ENCODE peak calls at places on chromosomes 1 and 21, in nine cellular contexts. L is AG10803, S is psoas muscle, G is ovary, H is breast epithelium, Y is AG09309, J is cardiac muscle cell, T is left ventricle myocardium inferior, F is ascending aorta. Q is an unnamed sample.
A peak's percentile ranks its signal among the peaks of the same experiment; 100 is the strongest.

GRCh38 chr1:223081181-223081994 is 61.7 kb downstream of the TLR5 start:
- DNase-seq in F (peak; percentile 90), J (peak; percentile 92), S (peak; percentile 79), Y (peak; percentile 47), H (peak; percentile 71), L (peak; percentile 71), G (peak; percentile 82), T (peak; percentile 83), Q (peak; percentile 84)

GRCh38 chr1:17802164-17802563 is 47.0 kb downstream of the ACTL8 start:
- DNase-seq in J (no peak), G (no peak), S (no peak), L (peak; percentile 50), Y (peak; percentile 44), T (no peak), H (no peak), F (no peak), Q (no peak)

GRCh38 chr1:206581571-206581981 is 30.7 kb downstream of the EIF2D start:
- DNase-seq in S (no peak), L (no peak), Y (no peak), J (no peak), H (no peak), G (no peak), T (peak; percentile 27), F (no peak), Q (no peak)

GRCh38 chr1:156998840-156999239 is 46.7 kb downstream of the ARHGEF11 start:
- DNase-seq in S (no peak), H (no peak), L (no peak), Y (no peak), T (no peak), J (no peak), F (no peak), G (no peak), Q (no peak)

GRCh38 chr21:45341779-45342178 is 54.1 kb upstream of the POFUT2 start:
- DNase-seq in G (no peak), L (no peak), F (no peak), T (no peak), Y (no peak), S (no peak), J (no peak), H (no peak), Q (peak; percentile 59)

GRCh38 chr1:175877939-175878730 is 134.7 kb upstream of the TNR start:
- DNase-seq in T (no peak), Y (no peak), H (no peak), S (no peak), F (peak; percentile 96), J (no peak), G (no peak), L (no peak), Q (peak; percentile 2)

GRCh38 chr1:194289569-194290266 is 1103.3 kb upstream of the B3GALT2 start:
- DNase-seq in S (no peak), J (no peak), G (no peak), L (no peak), F (no peak), H (no peak), T (no peak), Y (no peak), Q (no peak)

GRCh38 chr1:170150921-170151320 is 5.2 kb downstream of the NTMT2 start:
- DNase-seq in F (no peak), L (no peak), G (no peak), Y (no peak), J (no peak), S (no peak), T (no peak), H (no peak), Q (no peak)

GRCh38 chr1:186681136-186681535 is 913 bp upstream of the PTGS2 start:
- DNase-seq in H (no peak), L (peak; percentile 10), G (no peak), T (no peak), Y (no peak), S (no peak), J (no peak), F (no peak), Q (peak; percentile 17)

GRCh38 chr21:28479660-28480059 is 513.0 kb downstream of the LTN1 start:
- DNase-seq in Y (no peak), T (no peak), H (no peak), G (no peak), J (no peak), S (no peak), F (no peak), L (no peak), Q (no peak)

GRCh38 chr1:223207293-223208066 is 64.4 kb upstream of the TLR5 start:
- DNase-seq in Y (no peak), G (no peak), F (no peak), L (peak; percentile 59), T (no peak), H (no peak), J (no peak), S (no peak), Q (peak; percentile 66)

GRCh38 chr1:189036628-189037027 is 1441.0 kb downstream of the BRINP3 start:
- DNase-seq in H (no peak), L (no peak), G (no peak), F (no peak), S (no peak), Y (no peak), T (no peak), J (no peak), Q (no peak)

GRCh38 chr1:56237491-56238064 is 341.8 kb downstream of the PLPP3 start:
- DNase-seq in H (no peak), G (no peak), J (no peak), F (no peak), Y (no peak), L (no peak), S (no peak), T (no peak), Q (no peak)

GRCh38 chr1:236489710-236490377 is 33.9 kb upstream of the LGALS8 start:
- DNase-seq in G (no peak), F (no peak), T (no peak), S (no peak), J (peak; percentile 71), Y (no peak), H (no peak), L (peak; percentile 56), Q (peak; percentile 57)

GRCh38 chr1:181659348-181659957 is 176.1 kb downstream of the CACNA1E start:
- DNase-seq in H (no peak), T (no peak), G (no peak), F (no peak), J (peak; percentile 5), Y (no peak), S (no peak), L (no peak), Q (no peak)

GRCh38 chr1:55868026-55868425 is 652.9 kb upstream of the USP24 start:
- DNase-seq in H (no peak), G (no peak), S (no peak), Y (peak; percentile 32), L (peak; percentile 29), F (no peak), J (no peak), T (no peak), Q (peak; percentile 51)

GRCh38 chr1:8858888-8859706 is 19.4 kb downstream of the ENO1 start:
- DNase-seq in J (peak; percentile 60), H (no peak), S (no peak), L (peak; percentile 57), F (no peak), Y (no peak), T (no peak), G (no peak), Q (peak; percentile 75)

GRCh38 chr1:79353224-79353623 is 346.7 kb upstream of the ADGRL4 start:
- DNase-seq in Y (peak; percentile 62), H (no peak), J (peak; percentile 66), G (no peak), L (peak; percentile 56), S (no peak), F (no peak), T (no peak), Q (peak; percentile 65)
- TF ChIP-seq CTCF in Y (peak; percentile 59), H (no peak), J (peak; percentile 64), G (no peak), L (peak; percentile 59), S (peak; percentile 21), F (no peak), T (peak; percentile 56), Q (peak; percentile 55)

DNA sequence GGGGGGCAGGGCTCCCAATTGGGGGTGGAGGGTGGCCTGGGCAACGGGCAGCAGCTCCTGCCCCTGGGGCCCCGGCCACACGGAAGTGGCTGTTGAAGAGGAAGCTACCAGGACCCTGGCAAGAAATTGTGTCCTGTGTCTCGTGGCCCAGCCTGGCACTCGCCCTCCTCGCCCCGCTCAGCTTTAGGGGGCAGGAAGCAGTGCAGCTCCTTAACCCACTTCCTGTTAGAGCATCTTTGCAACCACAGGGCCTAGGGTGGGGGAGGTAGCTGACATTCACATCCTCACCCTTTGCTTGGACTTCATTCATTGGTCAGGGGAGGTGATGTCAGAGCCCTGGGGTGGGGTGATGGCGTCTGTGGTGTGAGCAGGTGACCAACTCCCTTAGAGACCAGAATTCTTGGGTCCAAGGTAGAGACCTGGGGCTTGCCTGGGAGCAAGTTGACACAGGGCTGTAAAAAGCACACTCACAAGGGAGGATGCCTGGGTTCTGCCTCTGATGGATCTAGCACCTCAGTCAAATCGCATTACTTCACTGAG is at the start of gene ARHGAP30:
- DNase-seq in J (no peak), F (peak; percentile 83), T (peak; percentile 62), L (no peak), S (peak; percentile 62), H (peak; percentile 44), Y (no peak), G (no peak), Q (no peak)
- H3K4me3 ChIP-seq in J (no peak within 1 kb of the TSS), F (no peak within 1 kb of the TSS), T (peak within 1 kb of the TSS; percentile 49), L (no peak within 1 kb of the TSS), S (peak within 1 kb of the TSS; percentile 49), H (peak within 1 kb of the TSS; percentile 42), Y (no peak within 1 kb of the TSS), G (no peak within 1 kb of the TSS), Q (no peak within 1 kb of the TSS)

DNA sequence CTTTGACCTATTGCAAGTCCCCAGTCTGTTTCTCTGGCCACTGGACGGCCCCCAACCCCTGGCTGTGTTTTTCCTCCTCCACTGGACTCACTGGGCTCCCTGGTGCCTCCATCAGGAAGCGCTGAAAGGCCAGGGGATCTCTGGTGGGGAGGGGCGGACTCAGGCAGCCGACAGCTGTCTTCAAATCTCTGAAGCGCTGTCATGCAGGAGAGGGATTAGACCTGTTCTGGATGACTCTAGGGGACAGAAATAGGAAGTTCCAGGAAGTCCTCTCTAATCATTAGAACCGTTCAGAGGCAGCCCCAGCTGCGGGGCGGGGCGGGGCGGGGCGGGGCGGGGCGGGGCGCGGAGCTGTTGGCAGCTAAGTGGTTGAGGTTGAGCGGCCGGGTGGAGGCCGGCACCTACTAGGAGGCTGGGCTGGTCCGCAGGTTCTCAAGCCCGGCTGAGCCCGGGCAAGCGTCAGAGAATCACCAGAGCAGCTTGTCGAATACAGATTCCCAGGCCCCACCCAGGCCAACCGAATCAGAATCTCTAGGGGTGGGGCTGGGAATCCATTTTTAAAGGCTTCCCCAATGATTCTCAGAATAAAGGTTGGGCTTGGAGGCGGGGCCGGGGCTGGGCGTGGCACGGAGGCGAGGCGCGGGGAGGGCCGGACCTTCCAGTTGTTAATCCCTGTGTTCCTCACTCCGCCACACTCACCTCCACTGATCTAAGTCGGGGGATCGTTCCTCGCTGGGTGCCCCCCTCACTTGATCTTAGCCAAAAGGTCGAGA is 11.4 kb upstream of the PHLDA3 start:
- DNase-seq in L (peak; percentile 71), F (peak; percentile 91), T (peak; percentile 78), J (peak; percentile 85), Y (no peak), H (peak; percentile 95), G (peak; percentile 47), S (peak; percentile 89), Q (peak; percentile 62)
- TF ChIP-seq CTCF in L (peak; percentile 19), F (no peak), T (no peak), J (peak; percentile 10), Y (no peak), H (no peak), G (no peak), S (peak; percentile 24), Q (peak; percentile 15)

DNA sequence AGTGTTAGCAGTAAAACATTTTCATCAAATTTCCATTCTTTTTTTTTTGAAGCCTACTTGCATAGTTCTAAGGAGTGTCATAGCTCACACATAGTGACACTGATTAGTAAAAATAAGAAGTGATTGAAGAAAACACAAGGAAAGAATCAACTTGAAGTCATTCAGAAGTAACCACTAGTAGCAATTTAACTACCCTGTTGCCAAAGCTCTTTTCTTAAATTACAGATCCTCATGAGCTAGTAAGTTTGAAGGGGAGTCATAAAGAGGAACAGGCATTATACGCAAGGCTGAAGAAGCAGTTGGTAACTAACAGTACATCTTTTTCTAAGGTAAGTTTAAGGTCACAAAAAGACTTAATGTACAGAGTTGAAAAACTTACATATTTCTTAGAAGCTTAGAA is 332.2 kb downstream of the CHRM3 start:
- DNase-seq in G (no peak), T (no peak), S (no peak), L (no peak), F (no peak), J (no peak), Y (no peak), H (no peak), Q (no peak)
- H3K4me3 ChIP-seq in G (no peak overlapping the region), T (no peak overlapping the region), S (no peak overlapping the region), L (no peak overlapping the region), F (no peak overlapping the region), J (no peak overlapping the region), Y (no peak overlapping the region), H (no peak overlapping the region), Q (no peak overlapping the region)